ENCODE peak calls at places on chromosomes 12 and 14, in eight cellular contexts. U, N, D, J, M, V, Z and Q are unnamed samples. For H3K9me3, the result is how much of the 10 kb centered on the place peaks cover.

GRCh38 chr14:100071545-100071944 is 6.3 kb downstream of the EVL start:
- DNase-seq in U (no peak), N (no peak), D (no peak), J (no peak), M (no peak), V (no peak), Z (no peak), Q (no peak)

GRCh38 chr12:27524839-27525238 is 833 bp downstream of the PPFIBP1 start:
- DNase-seq in U (peak), N (no peak), D (no peak), J (no peak), M (peak), V (peak), Z (no peak), Q (peak)

GRCh38 chr14:36130186-36130585 is 46.3 kb downstream of the PTCSC3 start:
- DNase-seq in U (no peak), N (no peak), D (no peak), J (no peak), M (no peak), V (no peak), Z (no peak), Q (no peak)

GRCh38 chr12:73863541-73863940 is 674.1 kb upstream of the ATXN7L3B start:
- DNase-seq in U (no peak), N (peak), D (no peak), J (no peak), M (no peak), V (no peak), Z (no peak), Q (peak)

GRCh38 chr12:78938341-78939084 is 73.9 kb downstream of the SYT1 start:
- DNase-seq in U (no peak), N (no peak), D (no peak), J (no peak), M (no peak), V (no peak), Z (no peak), Q (no peak)

GRCh38 chr14:34223302-34224150 is 238.5 kb downstream of the SPTSSA start:
- DNase-seq in U (no peak), N (no peak), D (no peak), J (peak), M (no peak), V (no peak), Z (no peak), Q (no peak)

GRCh38 chr14:30553311-30553989 is 5.5 kb upstream of the G2E3 start:
- DNase-seq in U (no peak), N (no peak), D (no peak), J (no peak), M (no peak), V (peak), Z (no peak), Q (peak)

GRCh38 chr14:74945852-74946658 is 9.3 kb downstream of the PGF start:
- DNase-seq in U (peak), N (no peak), D (peak), J (peak), M (peak), V (peak), Z (peak), Q (peak)

GRCh38 chr14:73633115-73633514 is 11.7 kb upstream of the DNAL1 start:
- DNase-seq in U (no peak), N (no peak), D (no peak), J (no peak), M (no peak), V (peak), Z (no peak), Q (no peak)

GRCh38 chr12:33825442-33825841 is 196.9 kb upstream of the ALG10 start:
- DNase-seq in U (no peak), N (no peak), D (no peak), J (no peak), M (no peak), V (no peak), Z (no peak), Q (no peak)

GRCh38 chr12:130880411-130880885 is 8.6 kb downstream of the RAN start:
- DNase-seq in U (peak), N (no peak), D (no peak), J (no peak), M (no peak), V (no peak), Z (no peak), Q (no peak)

GRCh38 chr14:78070344-78070743 is 99.8 kb upstream of the NRXN3 start:
- DNase-seq in U (no peak), N (no peak), D (no peak), J (no peak), M (no peak), V (no peak), Z (no peak), Q (no peak)

GRCh38 chr14:34460841-34461240 is 1.2 kb downstream of the SPTSSA start:
- DNase-seq in U (no peak), N (no peak), D (peak), J (peak), M (no peak), V (no peak), Z (no peak), Q (no peak)

GRCh38 chr14:73289308-73289707 is 52.0 kb downstream of the PAPLN start:
- DNase-seq in U (no peak), N (no peak), D (no peak), J (no peak), M (no peak), V (no peak), Z (no peak), Q (no peak)

GRCh38 chr12:4579305-4580097 is 17.5 kb downstream of the DYRK4 start:
- DNase-seq in U (no peak), N (no peak), D (peak), J (peak), M (no peak), V (peak), Z (no peak), Q (peak)

DNA sequence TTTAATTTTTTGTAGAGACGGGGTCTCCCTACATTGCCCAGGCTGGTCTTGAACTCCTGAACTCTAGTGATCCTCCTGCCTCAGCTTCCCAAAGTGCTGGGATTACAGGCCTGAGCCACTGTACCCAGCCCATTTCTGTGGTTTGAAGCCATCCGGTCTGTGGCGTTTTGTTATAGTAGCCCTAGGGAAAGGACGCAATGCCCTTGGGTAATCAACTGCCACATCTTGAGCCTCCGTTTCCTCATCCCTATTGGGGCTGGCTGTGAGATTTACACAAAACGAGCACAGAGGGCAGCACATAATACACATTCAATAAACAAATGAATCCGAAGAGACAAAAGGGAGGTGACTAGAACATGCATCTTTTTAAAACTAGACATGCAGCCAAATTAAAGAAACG is 119.2 kb downstream of the RBM19 start:
- DNase-seq in U (no peak), N (no peak), D (no peak), J (no peak), M (no peak), V (no peak), Z (no peak), Q (no peak)
- TF ChIP-seq CTCF in U (no peak), N (no peak), D (no peak), J (no peak), M (no peak), V (no peak), Z (no peak), Q (no peak)

GRCh38 chr14:105303949-105304348 is 3.1 kb upstream of the BRF1 start:
- DNase-seq in U (no peak), N (no peak), D (no peak), J (no peak), M (no peak), V (peak), Z (no peak), Q (no peak)
- H3K4me3 ChIP-seq in U (no peak), N (no peak), D (no peak), J (no peak), M (no peak), V (no peak), Z (no peak), Q (no peak)

DNA sequence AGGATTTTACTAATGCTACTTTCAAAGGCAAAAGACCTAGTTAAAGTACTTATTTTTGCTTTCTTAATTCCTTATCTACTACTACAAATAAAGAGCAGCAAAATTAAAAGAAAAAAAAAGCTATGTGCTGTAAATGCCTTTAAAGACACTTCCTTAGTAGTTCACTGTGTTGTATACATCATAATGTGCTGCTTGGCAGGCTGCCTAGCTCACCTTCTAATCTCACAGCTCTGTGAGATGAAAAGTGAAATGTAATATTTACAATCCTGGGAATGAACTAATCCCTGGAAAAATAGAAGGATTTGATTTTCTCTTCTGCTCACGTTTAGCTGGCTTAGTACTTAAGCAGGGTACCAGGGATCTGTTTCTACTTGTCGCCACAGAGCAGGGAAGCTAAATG is 184.4 kb upstream of the ALG10B start:
- DNase-seq in U (no peak), N (no peak), D (no peak), J (no peak), M (no peak), V (peak), Z (no peak), Q (no peak)
- H3K9me3 ChIP-seq in U (under half), N (under half), D (under half), J (under half), M (under half), V (under half), Z (under half), Q (under half)

GRCh38 chr12:57476162-57476992 is 3.3 kb downstream of the ARHGAP9 start:
- DNase-seq in U (peak), N (no peak), D (no peak), J (no peak), M (no peak), V (no peak), Z (no peak), Q (no peak)
- TF ChIP-seq CTCF in U (peak), N (peak), D (no peak), J (peak), M (no peak), V (no peak), Z (no peak), Q (peak)